ENCODE peak calls at places on chromosomes 2 and 18, in four cellular contexts. One of them, this sample, is unnamed. For H3K27me3, the result is how much of the 10 kb centered on the place peaks cover.

GRCh38 chr2:105409717-105410116 is 10.9 kb upstream of the FHL2 start:
- DNase-seq in IMR-90: peak
- DNase-seq in H9: no peak
- DNase-seq in mesenchymal stem cell: no peak
- DNase-seq in this sample: no peak

GRCh38 chr18:66013976-66014375 is 263.2 kb downstream of the CDH7 start:
- DNase-seq in IMR-90: no peak
- DNase-seq in mesenchymal stem cell: no peak
- DNase-seq in H9: no peak
- DNase-seq in this sample: no peak

GRCh38 chr18:50099725-50100414 is 95.1 kb downstream of the MYO5B start:
- DNase-seq in H9: no peak
- DNase-seq in IMR-90: peak
- DNase-seq in mesenchymal stem cell: peak
- DNase-seq in this sample: no peak

GRCh38 chr18:25287096-25287495 is 64.9 kb downstream of the ZNF521 start:
- DNase-seq in H9: no peak
- DNase-seq in mesenchymal stem cell: no peak
- DNase-seq in IMR-90: no peak
- DNase-seq in this sample: no peak

GRCh38 chr2:12498703-12499102 is 218.0 kb upstream of the TRIB2 start:
- DNase-seq in mesenchymal stem cell: peak
- DNase-seq in IMR-90: peak
- DNase-seq in H9: no peak
- DNase-seq in this sample: no peak

GRCh38 chr18:28961669-28962228 is 784.8 kb upstream of the CDH2 start:
- DNase-seq in IMR-90: peak
- DNase-seq in mesenchymal stem cell: peak
- DNase-seq in H9: peak
- DNase-seq in this sample: peak

GRCh38 chr2:109318150-109318948 is 189.3 kb downstream of the SH3RF3 start:
- DNase-seq in IMR-90: peak
- DNase-seq in mesenchymal stem cell: peak
- DNase-seq in H9: no peak
- DNase-seq in this sample: peak

GRCh38 chr18:69215151-69215550 is 185.5 kb upstream of the DOK6 start:
- DNase-seq in IMR-90: no peak
- DNase-seq in mesenchymal stem cell: no peak
- DNase-seq in H9: no peak
- DNase-seq in this sample: no peak

GRCh38 chr2:224151161-224151560 is 112.1 kb upstream of the SERPINE2 start:
- DNase-seq in IMR-90: peak
- DNase-seq in H9: no peak
- DNase-seq in mesenchymal stem cell: peak
- DNase-seq in this sample: no peak

GRCh38 chr2:202494300-202494699 is 118.2 kb downstream of the BMPR2 start:
- DNase-seq in IMR-90: peak
- DNase-seq in H9: no peak
- DNase-seq in mesenchymal stem cell: peak
- DNase-seq in this sample: no peak

GRCh38 chr2:12818416-12819097 is 101.8 kb downstream of the TRIB2 start:
- DNase-seq in H9: no peak
- DNase-seq in IMR-90: no peak
- DNase-seq in mesenchymal stem cell: no peak
- DNase-seq in this sample: no peak

GRCh38 chr2:43215673-43216255 is 10.6 kb downstream of the ZFP36L2 start:
- DNase-seq in IMR-90: no peak
- DNase-seq in mesenchymal stem cell: no peak
- DNase-seq in H9: no peak
- DNase-seq in this sample: no peak

GRCh38 chr2:108534577-108535379 is 508 bp downstream of the LIMS1 start:
- DNase-seq in IMR-90: no peak
- DNase-seq in mesenchymal stem cell: peak
- DNase-seq in H9: peak
- DNase-seq in this sample: peak

GRCh38 chr2:173193925-173194324 is 118.3 kb downstream of the MAP3K20 start:
- DNase-seq in mesenchymal stem cell: peak
- DNase-seq in H9: no peak
- DNase-seq in IMR-90: peak
- DNase-seq in this sample: no peak

GRCh38 chr2:37569986-37570688 is 101.3 kb downstream of the CDC42EP3 start:
- DNase-seq in IMR-90: peak
- DNase-seq in H9: no peak
- DNase-seq in mesenchymal stem cell: no peak
- DNase-seq in this sample: no peak

GRCh38 chr2:37619957-37620295 is 51.5 kb downstream of the CDC42EP3 start:
- DNase-seq in IMR-90: no peak
- DNase-seq in H9: no peak
- DNase-seq in mesenchymal stem cell: no peak
- DNase-seq in this sample: no peak

GRCh38 chr18:75554112-75554511 is 126.6 kb upstream of the SMIM21 start:
- DNase-seq in mesenchymal stem cell: no peak
- DNase-seq in H9: no peak
- DNase-seq in IMR-90: no peak
- DNase-seq in this sample: no peak

GRCh38 chr2:111227716-111228141 is 107.0 kb downstream of the BCL2L11 start:
- DNase-seq in IMR-90: peak
- DNase-seq in mesenchymal stem cell: peak
- DNase-seq in H9: peak
- DNase-seq in this sample: peak

GRCh38 chr2:36820942-36821605 is 124.6 kb downstream of the VIT start:
- DNase-seq in H9: no peak
- DNase-seq in mesenchymal stem cell: no peak
- DNase-seq in IMR-90: no peak
- DNase-seq in this sample: no peak

GRCh38 chr18:43578636-43579203 is 301.4 kb upstream of the SYT4 start:
- DNase-seq in mesenchymal stem cell: peak
- DNase-seq in IMR-90: no peak
- DNase-seq in H9: no peak
- DNase-seq in this sample: no peak

GRCh38 chr2:182866461-182867369 is at the start of gene FRZB:
- DNase-seq in mesenchymal stem cell: peak
- DNase-seq in IMR-90: peak
- DNase-seq in H9: peak
- DNase-seq in this sample: peak

GRCh38 chr18:9861933-9862332 is 23.8 kb upstream of the TXNDC2 start:
- DNase-seq in H9: no peak
- DNase-seq in mesenchymal stem cell: no peak
- DNase-seq in IMR-90: no peak
- DNase-seq in this sample: no peak

GRCh38 chr2:48568551-48568950 is 38.6 kb downstream of the STON1 start:
- DNase-seq in H9: no peak
- DNase-seq in mesenchymal stem cell: no peak
- DNase-seq in IMR-90: no peak
- DNase-seq in this sample: no peak

GRCh38 chr2:27587025-27587424 is 4.2 kb downstream of the ZNF512 start:
- DNase-seq in mesenchymal stem cell: no peak
- DNase-seq in H9: no peak
- DNase-seq in IMR-90: no peak
- DNase-seq in this sample: no peak

GRCh38 chr18:42533010-42533409 is 578.0 kb downstream of the PIK3C3 start:
- DNase-seq in mesenchymal stem cell: no peak
- DNase-seq in IMR-90: no peak
- DNase-seq in H9: no peak
- DNase-seq in this sample: no peak

GRCh38 chr2:191942114-191943103 is 95.5 kb upstream of the CAVIN2 start:
- DNase-seq in H9: no peak
- DNase-seq in mesenchymal stem cell: peak
- DNase-seq in IMR-90: peak
- DNase-seq in this sample: no peak

GRCh38 chr2:181991171-181991885 is 5.7 kb downstream of the PPP1R1C start:
- DNase-seq in IMR-90: no peak
- DNase-seq in mesenchymal stem cell: no peak
- DNase-seq in H9: no peak
- DNase-seq in this sample: no peak

GRCh38 chr2:215930505-215931233 is 82.7 kb downstream of the MREG start:
- DNase-seq in mesenchymal stem cell: peak
- DNase-seq in H9: no peak
- DNase-seq in IMR-90: peak
- DNase-seq in this sample: no peak

GRCh38 chr2:43041661-43042360 is 184.6 kb downstream of the ZFP36L2 start:
- DNase-seq in mesenchymal stem cell: peak
- DNase-seq in H9: peak
- DNase-seq in IMR-90: peak
- DNase-seq in this sample: peak

GRCh38 chr2:236106761-236107160 is 61.4 kb downstream of the GBX2 start:
- DNase-seq in mesenchymal stem cell: no peak
- DNase-seq in IMR-90: no peak
- DNase-seq in H9: no peak
- DNase-seq in this sample: no peak

GRCh38 chr2:15603948-15604347 is 12.3 kb downstream of the DDX1 start:
- DNase-seq in H9: no peak
- DNase-seq in mesenchymal stem cell: no peak
- DNase-seq in IMR-90: no peak
- DNase-seq in this sample: no peak

GRCh38 chr2:201696151-201696659 is 2.2 kb downstream of the MPP4 start:
- DNase-seq in H9: no peak
- DNase-seq in IMR-90: peak
- DNase-seq in mesenchymal stem cell: peak
- DNase-seq in this sample: no peak

GRCh38 chr2:110748489-110748867 is 16.1 kb downstream of the ACOXL start:
- DNase-seq in H9: no peak
- DNase-seq in mesenchymal stem cell: no peak
- DNase-seq in IMR-90: peak
- DNase-seq in this sample: no peak

GRCh38 chr2:48721158-48721557 is 34.4 kb downstream of the LHCGR start:
- DNase-seq in mesenchymal stem cell: no peak
- DNase-seq in H9: no peak
- DNase-seq in IMR-90: no peak
- DNase-seq in this sample: no peak

GRCh38 chr2:173076557-173077345 is 1.1 kb downstream of the MAP3K20 start:
- DNase-seq in H9: no peak
- DNase-seq in mesenchymal stem cell: peak
- DNase-seq in IMR-90: peak
- DNase-seq in this sample: peak

GRCh38 chr18:12099160-12099559 is 5.5 kb downstream of the ANKRD62 start:
- DNase-seq in mesenchymal stem cell: no peak
- DNase-seq in IMR-90: no peak
- DNase-seq in H9: no peak
- DNase-seq in this sample: no peak

GRCh38 chr2:165016772-165017411 is 61.6 kb upstream of the SLC38A11 start:
- DNase-seq in mesenchymal stem cell: peak
- DNase-seq in IMR-90: peak
- DNase-seq in H9: peak
- DNase-seq in this sample: peak
- H2BK5ac ChIP-seq in mesenchymal stem cell: no peak
- H2BK5ac ChIP-seq in IMR-90: no peak
- H2BK5ac ChIP-seq in H9: no peak
- H2BK5ac ChIP-seq in this sample: no peak

GRCh38 chr2:121831841-121832240 is 76.4 kb downstream of the TSN start:
- DNase-seq in H9: no peak
- DNase-seq in mesenchymal stem cell: no peak
- DNase-seq in IMR-90: no peak
- DNase-seq in this sample: no peak

GRCh38 chr2:121832372-121832771 is 76.9 kb downstream of the TSN start:
- DNase-seq in mesenchymal stem cell: no peak
- DNase-seq in IMR-90: no peak
- DNase-seq in H9: no peak
- DNase-seq in this sample: no peak

GRCh38 chr2:121830809-121831208 is 75.4 kb downstream of the TSN start:
- DNase-seq in H9: no peak
- DNase-seq in mesenchymal stem cell: no peak
- DNase-seq in IMR-90: no peak
- DNase-seq in this sample: no peak

GRCh38 chr2:121837596-121837995 is 82.1 kb downstream of the TSN start:
- DNase-seq in mesenchymal stem cell: no peak
- DNase-seq in H9: no peak
- DNase-seq in IMR-90: no peak
- DNase-seq in this sample: no peak

GRCh38 chr2:121832992-121833732 is 77.7 kb downstream of the TSN start:
- DNase-seq in IMR-90: no peak
- DNase-seq in H9: no peak
- DNase-seq in mesenchymal stem cell: no peak
- DNase-seq in this sample: no peak
- H3K27me3 ChIP-seq in IMR-90: under half
- H3K27me3 ChIP-seq in H9: under half
- H3K27me3 ChIP-seq in mesenchymal stem cell: under half
- H3K27me3 ChIP-seq in this sample: under half

GRCh38 chr2:168635065-168635577 is 167.3 kb upstream of the NOSTRIN start:
- DNase-seq in mesenchymal stem cell: peak
- DNase-seq in H9: peak
- DNase-seq in IMR-90: peak
- DNase-seq in this sample: no peak
- H4K91ac ChIP-seq in mesenchymal stem cell: peak
- H4K91ac ChIP-seq in H9: no peak
- H4K91ac ChIP-seq in IMR-90: no peak
- H4K91ac ChIP-seq in this sample: no peak

DNA sequence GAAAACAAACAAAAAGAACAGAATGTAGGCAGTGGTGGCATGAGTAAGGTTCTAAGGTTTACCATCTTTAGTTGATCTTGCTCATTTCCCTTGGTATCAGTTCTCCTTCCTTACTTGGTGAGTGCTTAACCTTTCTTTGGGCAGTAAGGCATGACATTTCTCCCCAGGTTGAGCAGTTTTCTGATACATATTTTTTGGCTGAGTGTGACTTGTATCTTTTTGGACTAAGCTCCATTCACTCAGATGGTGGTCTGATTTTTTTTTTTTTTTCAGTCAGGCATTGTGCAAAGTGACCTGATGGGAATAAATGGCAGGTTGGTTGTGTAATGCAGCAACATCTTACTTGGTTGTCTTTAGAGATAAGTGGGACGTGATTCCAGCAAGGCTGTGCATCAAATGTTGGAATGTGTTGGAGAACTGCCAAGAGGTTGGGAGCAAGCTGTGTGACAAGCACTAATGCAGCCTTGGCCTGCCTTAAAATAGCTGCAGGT is 15.1 kb downstream of the SPTBN1 start:
- DNase-seq in H9: no peak
- DNase-seq in IMR-90: peak
- DNase-seq in mesenchymal stem cell: peak
- DNase-seq in this sample: no peak
- H2BK5ac ChIP-seq in H9: no peak
- H2BK5ac ChIP-seq in IMR-90: peak
- H2BK5ac ChIP-seq in mesenchymal stem cell: no peak
- H2BK5ac ChIP-seq in this sample: no peak

GRCh38 chr2:205684871-205685313 is 2.6 kb downstream of the NRP2 start:
- DNase-seq in H9: peak
- DNase-seq in IMR-90: peak
- DNase-seq in mesenchymal stem cell: peak
- DNase-seq in this sample: no peak
- H3K27me3 ChIP-seq in H9: under half
- H3K27me3 ChIP-seq in IMR-90: under half
- H3K27me3 ChIP-seq in mesenchymal stem cell: under half
- H3K27me3 ChIP-seq in this sample: under half

DNA sequence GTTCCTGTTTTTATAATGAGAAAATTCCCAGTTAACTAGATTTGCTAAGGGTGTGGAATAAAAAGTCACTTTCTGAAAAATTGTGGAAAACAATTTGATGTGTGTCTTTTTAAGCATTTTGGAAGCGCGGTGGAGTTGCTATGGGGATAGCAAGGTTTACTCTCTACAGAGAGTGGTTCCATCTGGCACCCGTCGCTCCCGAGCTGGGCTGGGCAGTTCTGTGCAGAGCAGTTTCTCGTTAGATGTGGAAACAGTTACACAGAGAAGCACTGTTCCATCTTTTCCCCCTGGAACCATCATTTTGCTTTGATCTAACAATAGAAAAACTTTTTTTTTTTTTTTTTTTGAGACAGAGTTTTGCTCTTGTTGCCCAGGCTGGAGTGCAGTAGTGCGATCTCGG is 17.4 kb downstream of the LDLRAD4 start:
- DNase-seq in H9: no peak
- DNase-seq in IMR-90: no peak
- DNase-seq in mesenchymal stem cell: no peak
- DNase-seq in this sample: no peak
- H4K91ac ChIP-seq in H9: no peak
- H4K91ac ChIP-seq in IMR-90: no peak
- H4K91ac ChIP-seq in mesenchymal stem cell: no peak
- H4K91ac ChIP-seq in this sample: no peak

This sample was measured in neuronal stem cell.